ENCODE peak calls at places on chromosomes 11 and 22, in six cellular contexts. R, G, Y, T, L and B are unnamed samples.

GRCh38 chr11:73875840-73876239 is 806 bp downstream of the COA4 start:
- DNase-seq in R (no peak), G (no peak), Y (no peak), T (no peak), L (no peak), B (no peak)

GRCh38 chr11:85934599-85935169 is 79.5 kb downstream of the CCDC83 start:
- DNase-seq in R (peak), G (no peak), Y (no peak), T (peak), L (no peak), B (no peak)

GRCh38 chr11:63866211-63866610 is 27.3 kb downstream of the MARK2 start:
- DNase-seq in R (peak), G (peak), Y (no peak), T (no peak), L (peak), B (peak)

GRCh38 chr11:134655189-134655937 is 243.3 kb upstream of the B3GAT1 start:
- DNase-seq in R (no peak), G (no peak), Y (no peak), T (no peak), L (no peak), B (no peak)

GRCh38 chr22:32063701-32064100 is 20.6 kb downstream of the SLC5A1 start:
- DNase-seq in R (no peak), G (no peak), Y (no peak), T (no peak), L (no peak), B (no peak)

GRCh38 chr11:19393119-19393518 is 152.4 kb upstream of the E2F8 start:
- DNase-seq in R (no peak), G (no peak), Y (no peak), T (no peak), L (no peak), B (no peak)

GRCh38 chr22:20013382-20013871 is 3.2 kb downstream of the ARVCF start:
- DNase-seq in R (peak), G (peak), Y (no peak), T (peak), L (peak), B (peak)

GRCh38 chr11:93542753-93543246 is 391 bp downstream of the SMCO4 start:
- DNase-seq in R (peak), G (no peak), Y (no peak), T (no peak), L (no peak), B (no peak)

GRCh38 chr11:66619080-66619554 is 2.7 kb downstream of the RBM14 start:
- DNase-seq in R (peak), G (peak), Y (no peak), T (no peak), L (peak), B (peak)

GRCh38 chr11:75262961-75263852 is 22.6 kb downstream of the TPBGL start:
- DNase-seq in R (no peak), G (no peak), Y (no peak), T (no peak), L (no peak), B (no peak)

GRCh38 chr11:36241512-36241911 is 47.7 kb downstream of the COMMD9 start:
- DNase-seq in R (no peak), G (no peak), Y (no peak), T (no peak), L (no peak), B (no peak)

DNA sequence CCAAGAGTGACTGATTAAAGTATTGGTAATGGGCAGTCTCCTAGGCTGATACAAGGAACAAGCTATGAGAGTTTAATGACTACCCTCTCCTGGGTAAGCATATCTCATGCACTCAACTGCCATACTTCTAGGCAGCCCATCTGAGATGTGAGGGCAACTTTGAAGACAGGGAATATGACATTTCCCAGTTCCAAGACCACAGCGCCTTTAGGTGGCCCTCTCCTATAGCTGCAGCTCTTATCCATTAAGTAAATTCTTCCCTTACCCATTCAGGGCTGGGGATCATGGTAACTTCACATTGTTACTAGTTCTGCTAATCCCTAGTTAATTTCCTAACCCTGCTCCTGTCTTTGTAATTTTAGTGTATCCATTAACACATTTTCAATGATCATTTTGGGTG is 157.3 kb upstream of the CTSC start:
- DNase-seq in R (no peak), G (no peak), Y (no peak), T (peak), L (no peak), B (no peak)
- TF ChIP-seq CTCF in R (no peak), G (no peak), Y (no peak), T (peak), L (no peak), B (no peak)

GRCh38 chr11:111365722-111366559 is 13.1 kb downstream of the POU2AF1 start:
- DNase-seq in R (no peak), G (no peak), Y (no peak), T (no peak), L (no peak), B (no peak)

GRCh38 chr11:111366560-111367410 is 12.3 kb downstream of the POU2AF1 start:
- DNase-seq in R (no peak), G (no peak), Y (no peak), T (no peak), L (no peak), B (no peak)

GRCh38 chr11:111363985-111364384 is 15.1 kb downstream of the POU2AF1 start:
- DNase-seq in R (no peak), G (no peak), Y (no peak), T (no peak), L (no peak), B (no peak)

GRCh38 chr11:111362887-111363411 is 16.1 kb downstream of the POU2AF1 start:
- DNase-seq in R (peak), G (no peak), Y (no peak), T (no peak), L (no peak), B (peak)

GRCh38 chr11:111364503-111364902 is 14.6 kb downstream of the POU2AF1 start:
- DNase-seq in R (no peak), G (no peak), Y (no peak), T (no peak), L (no peak), B (no peak)
- H3K4me3 ChIP-seq in R (no peak), G (no peak), Y (no peak), T (no peak), L (no peak), B (no peak)

DNA sequence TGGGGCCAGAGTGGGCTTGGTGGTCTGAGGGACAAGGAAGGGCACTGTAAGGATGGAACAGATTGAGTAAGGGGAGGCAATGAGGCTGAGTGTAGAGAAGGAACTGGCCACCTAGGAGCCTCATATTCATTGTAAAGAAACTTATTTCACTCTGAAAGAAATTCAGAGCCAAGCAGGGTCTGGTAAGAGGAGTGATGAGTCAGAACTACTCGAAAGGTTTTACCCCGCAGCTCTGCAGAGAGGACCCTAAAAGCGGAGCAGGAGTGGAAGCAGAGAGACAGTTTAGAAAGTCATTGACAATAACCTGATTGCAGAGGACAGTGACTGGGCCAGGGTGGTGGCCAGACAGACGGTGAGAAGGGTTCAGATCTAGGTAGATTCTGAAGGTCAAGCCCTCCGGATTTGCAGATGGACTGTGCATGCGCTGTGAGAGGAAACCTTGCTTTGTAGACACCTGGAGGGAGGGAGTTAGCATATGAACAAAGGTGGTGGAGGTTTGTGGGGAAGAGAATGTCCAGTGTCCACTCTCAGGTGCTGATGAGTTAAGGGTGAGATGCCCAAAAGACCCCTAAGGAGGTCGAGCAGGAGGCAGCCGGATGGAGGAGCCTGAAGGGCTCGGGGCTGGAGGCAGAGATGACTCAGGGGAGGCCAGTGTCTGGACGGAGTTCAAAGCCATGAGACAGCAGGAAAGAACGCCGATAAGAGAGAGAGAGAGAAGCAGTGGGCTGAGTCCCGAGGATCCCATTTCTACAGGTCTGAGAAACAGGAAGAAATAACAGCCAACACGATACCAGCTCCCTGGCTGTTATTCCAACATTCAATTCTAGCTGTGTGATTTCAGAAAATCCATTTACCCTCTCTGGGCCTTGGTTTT is 546.0 kb downstream of the BRD1 start:
- DNase-seq in R (no peak), G (no peak), Y (no peak), T (no peak), L (no peak), B (no peak)
- TF ChIP-seq CTCF in R (no peak), G (no peak), Y (no peak), T (no peak), L (no peak), B (no peak)

GRCh38 chr11:27467181-27467913 is 5.2 kb downstream of the LGR4 start:
- DNase-seq in R (no peak), G (no peak), Y (no peak), T (no peak), L (no peak), B (no peak)
- H3K4me3 ChIP-seq in R (no peak), G (no peak), Y (no peak), T (no peak), L (no peak), B (no peak)

GRCh38 chr11:6566704-6567370 is 36.6 kb downstream of the RRP8 start:
- DNase-seq in R (peak), G (no peak), Y (no peak), T (no peak), L (no peak), B (no peak)

GRCh38 chr11:6569706-6570105 is 33.7 kb downstream of the RRP8 start:
- DNase-seq in R (no peak), G (no peak), Y (no peak), T (no peak), L (no peak), B (no peak)

GRCh38 chr11:6567371-6567745 is 36.1 kb downstream of the RRP8 start:
- DNase-seq in R (no peak), G (no peak), Y (no peak), T (no peak), L (no peak), B (no peak)

GRCh38 chr11:6565988-6566703 is 37.3 kb downstream of the RRP8 start:
- DNase-seq in R (peak), G (no peak), Y (no peak), T (no peak), L (no peak), B (no peak)

GRCh38 chr11:6568191-6568918 is 35.1 kb downstream of the RRP8 start:
- DNase-seq in R (peak), G (peak), Y (peak), T (peak), L (peak), B (peak)
- TF ChIP-seq CTCF in R (no peak), G (no peak), Y (no peak), T (peak), L (no peak), B (no peak)

GRCh38 chr11:111417011-111417765 is 38.1 kb upstream of the POU2AF1 start:
- DNase-seq in R (peak), G (no peak), Y (no peak), T (no peak), L (peak), B (peak)
- H3K4me3 ChIP-seq in R (no peak), G (no peak), Y (no peak), T (no peak), L (no peak), B (no peak)

DNA sequence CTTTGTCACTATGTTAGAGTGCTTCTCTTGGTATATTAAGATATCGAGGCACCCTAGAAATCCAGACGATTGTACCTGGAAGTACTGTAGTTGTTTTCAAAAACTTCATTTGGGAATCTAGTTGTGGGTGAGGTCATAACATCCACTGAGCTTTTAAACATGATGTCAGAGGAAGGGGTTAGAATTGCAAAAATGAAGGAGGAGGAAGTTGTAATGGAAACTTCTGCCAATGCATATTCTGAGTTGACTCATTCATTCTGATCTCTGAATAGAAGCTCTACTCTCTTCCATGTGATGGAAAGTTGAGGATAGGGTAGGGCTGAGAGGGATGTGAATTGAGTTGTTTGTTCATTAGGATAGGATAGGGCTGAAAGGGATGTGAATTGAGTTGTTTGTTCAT is 7.7 kb downstream of the CD44 start:
- DNase-seq in R (no peak), G (peak), Y (no peak), T (no peak), L (peak), B (no peak)
- TF ChIP-seq CTCF in R (no peak), G (no peak), Y (no peak), T (no peak), L (no peak), B (no peak)